ENCODE peak calls at places on chromosomes 7 and 10, in nine cellular contexts. Q is WERI-Rb-1, R is astrocyte, G is pancreas, V is cardiac fibroblast, O is Peyer's patch, K is epithelial cell of proximal tubule, P is HepG2, Z is uterus. W is an unnamed sample.
A peak's percentile ranks its signal among the peaks of the same experiment; 100 is the strongest.

GRCh38 chr7:8015095-8015745 is 46.6 kb downstream of the GLCCI1 start:
- DNase-seq in R (no peak), K (no peak), O (no peak), Z (no peak), Q (no peak), V (no peak), P (no peak), G (no peak), W (no peak)

GRCh38 chr7:37160656-37161055 is 288.0 kb downstream of the ELMO1 start:
- DNase-seq in R (no peak), G (no peak), O (no peak), Z (no peak), V (no peak), P (no peak), Q (no peak), K (no peak), W (no peak)

GRCh38 chr7:142142702-142143101 is 31.2 kb downstream of the MGAM2 start:
- DNase-seq in Q (no peak), O (no peak), Z (no peak), V (no peak), R (no peak), G (no peak), P (no peak), K (no peak), W (no peak)

GRCh38 chr10:125134916-125135770 is 25.2 kb downstream of the CTBP2 start:
- DNase-seq in Q (no peak), O (no peak), V (no peak), K (no peak), G (peak; percentile 64), R (no peak), Z (no peak), P (no peak), W (no peak)

GRCh38 chr7:139681812-139682135 is 96.0 kb downstream of the HIPK2 start:
- DNase-seq in G (no peak), Q (no peak), O (no peak), P (no peak), Z (no peak), R (no peak), V (no peak), K (no peak), W (no peak)

GRCh38 chr10:987635-987905 is 664 bp upstream of the GTPBP4 start:
- DNase-seq in K (no peak), Q (no peak), O (no peak), R (no peak), G (no peak), Z (no peak), P (no peak), V (peak; percentile 37), W (no peak)

GRCh38 chr7:139798221-139798620 is 20.4 kb upstream of the HIPK2 start:
- DNase-seq in R (no peak), O (no peak), Q (no peak), V (no peak), G (no peak), Z (no peak), K (no peak), P (no peak), W (no peak)

GRCh38 chr10:11546581-11546980 is 64.9 kb downstream of the USP6NL start:
- DNase-seq in P (no peak), Q (no peak), O (no peak), Z (no peak), K (no peak), G (no peak), V (no peak), R (peak; percentile 56), W (no peak)

GRCh38 chr7:157575777-157576176 is 239.0 kb downstream of the DNAJB6 start:
- DNase-seq in P (no peak), K (no peak), G (no peak), V (no peak), Z (no peak), O (no peak), R (no peak), Q (no peak), W (no peak)

GRCh38 chr7:150799741-150800575 is at the start of gene TMEM176B:
- DNase-seq in V (no peak), G (peak; percentile 57), R (no peak), Z (peak; percentile 68), P (no peak), O (peak; percentile 25), Q (peak; percentile 31), K (no peak), W (no peak)

GRCh38 chr7:17095001-17095574 is 203.4 kb upstream of the AHR start:
- DNase-seq in P (no peak), O (no peak), V (no peak), R (peak; percentile 87), K (no peak), Q (no peak), G (no peak), Z (no peak), W (peak; percentile 97)

GRCh38 chr7:101179117-101179779 is 845 bp downstream of the NAT16 start:
- DNase-seq in V (no peak), R (no peak), G (no peak), Q (no peak), O (no peak), K (no peak), P (no peak), Z (no peak), W (no peak)

GRCh38 chr7:137086896-137087295 is 218.4 kb downstream of the CHRM2 start:
- DNase-seq in Q (no peak), Z (no peak), V (no peak), O (no peak), R (peak; percentile 73), K (no peak), G (no peak), P (no peak), W (no peak)

GRCh38 chr7:50564630-50565558 is at the start of gene DDC:
- DNase-seq in R (no peak), G (no peak), P (peak; percentile 81), V (no peak), Z (no peak), Q (no peak), O (no peak), K (peak; percentile 61), W (no peak)

GRCh38 chr10:96579133-96579532 is 7.7 kb downstream of the TM9SF3 start:
- DNase-seq in P (no peak), O (no peak), G (no peak), K (no peak), Z (no peak), R (no peak), Q (no peak), V (no peak), W (no peak)

DNA sequence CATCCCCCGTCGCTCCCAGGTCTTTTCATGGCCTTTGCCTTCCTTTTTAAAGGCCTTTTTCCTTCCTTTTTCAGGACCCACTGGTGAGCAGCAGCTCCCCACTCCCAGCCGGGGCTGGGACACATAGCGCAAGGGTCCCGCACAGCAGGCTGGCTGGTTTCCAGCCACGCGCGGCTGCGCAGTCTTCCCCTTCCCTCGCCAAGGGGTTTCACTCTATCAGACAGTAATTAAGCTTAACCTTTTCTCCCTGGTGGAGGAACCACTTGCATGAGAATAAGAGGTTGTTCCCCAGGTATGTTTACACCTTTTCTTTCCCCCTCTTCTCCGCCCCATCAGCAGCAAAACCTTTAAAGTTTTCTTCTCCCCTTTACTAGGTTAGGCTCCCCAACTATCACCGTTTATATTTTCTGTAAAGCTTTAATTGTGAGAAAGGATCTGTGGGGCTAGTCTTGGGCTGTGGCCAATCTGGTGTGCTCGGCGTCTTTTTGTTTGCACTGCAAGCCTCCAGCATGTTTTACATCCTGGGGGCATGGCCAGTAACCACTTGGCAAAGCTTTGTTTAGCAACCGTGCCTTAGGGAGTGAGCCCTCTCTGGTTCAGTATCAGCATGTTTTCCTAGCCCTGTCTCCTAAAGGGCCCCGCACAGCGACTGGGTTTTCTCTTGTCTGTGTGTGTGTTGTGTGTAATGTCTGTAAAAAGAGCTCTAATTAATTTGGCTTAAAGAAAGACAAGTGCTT is 219.6 kb downstream of the PHF14 start:
- DNase-seq in V (peak; percentile 43), G (no peak), P (peak; percentile 13), Q (no peak), R (peak; percentile 21), K (no peak), O (no peak), Z (no peak), W (peak; percentile 54)
- H3K4me3 ChIP-seq in V (peak overlapping the region; percentile 42), G (no peak overlapping the region), P (no peak overlapping the region), Q (no peak overlapping the region), R (peak overlapping the region; percentile 56), K (peak overlapping the region; percentile 25), O (peak overlapping the region; percentile 33), Z (peak overlapping the region; percentile 22), W (no peak overlapping the region)

GRCh38 chr7:115910541-115911164 is 119.9 kb downstream of the TFEC start:
- DNase-seq in P (peak; percentile 14), V (peak; percentile 52), Q (no peak), Z (no peak), R (peak; percentile 22), K (peak; percentile 25), G (no peak), O (no peak), W (peak; percentile 8)
- TF ChIP-seq CTCF in P (peak; percentile 59), V (peak; percentile 46), Q (peak; percentile 41), Z (peak; percentile 27), R (peak; percentile 73), K (peak; percentile 68), G (peak; percentile 45), O (no peak), W (peak; percentile 58)

GRCh38 chr7:26090927-26091519 is 61.0 kb upstream of the NFE2L3 start:
- DNase-seq in V (peak; percentile 79), O (no peak), P (peak; percentile 54), Z (no peak), Q (no peak), G (no peak), K (peak; percentile 31), R (peak; percentile 48), W (peak; percentile 41)
- H3K4me3 ChIP-seq in V (no peak overlapping the region), O (peak overlapping the region; percentile 7), P (no peak overlapping the region), Z (no peak overlapping the region), Q (no peak overlapping the region), G (no peak overlapping the region), K (no peak overlapping the region), R (peak overlapping the region; percentile 18), W (no peak overlapping the region)

DNA sequence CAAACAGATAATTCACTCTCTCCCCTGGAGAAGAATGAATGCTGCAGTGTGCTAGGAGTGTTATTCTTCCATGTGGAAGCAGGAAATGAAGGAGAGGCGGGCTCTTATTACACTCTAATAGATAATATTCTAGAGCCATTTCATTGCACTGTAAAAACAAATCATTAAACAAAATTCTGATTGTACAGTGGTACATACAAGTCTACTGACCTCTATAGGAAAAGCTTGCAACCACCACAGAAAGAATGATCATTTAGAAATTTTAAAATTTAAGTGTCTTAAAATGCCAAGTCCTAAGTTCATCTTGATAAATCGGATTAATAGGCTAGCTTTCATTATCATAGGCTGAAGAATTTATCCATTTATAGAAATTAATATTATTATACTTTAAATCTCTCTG is 960.3 kb upstream of the LRRN3 start:
- DNase-seq in G (no peak), R (no peak), P (no peak), V (peak; percentile 3), O (no peak), Q (no peak), Z (no peak), K (no peak), W (no peak)
- TF ChIP-seq CTCF in G (no peak), R (no peak), P (no peak), V (no peak), O (no peak), Q (no peak), Z (no peak), K (no peak), W (peak; percentile 44)